ENCODE peak calls at places on chromosomes 13 and 19, in eight cellular contexts. V is cardiac fibroblast, U is lower lobe of right lung, A is nephron progenitor cell, H is tibial artery, P is BE2C, Z is stomach, T is left lung. I is an unnamed sample.

GRCh38 chr13:111912453-111912866 is 154.5 kb upstream of the SOX1 start:
- DNase-seq in A (no peak), T (no peak), V (no peak), H (peak; percentile 55), U (no peak), Z (no peak), P (no peak), I (no peak)

GRCh38 chr13:112928958-112929777 is 39.8 kb upstream of the MCF2L start:
- DNase-seq in A (no peak), U (no peak), T (no peak), P (peak; percentile 85), Z (no peak), H (no peak), V (peak; percentile 23), I (no peak)

GRCh38 chr19:41327499-41328156 is 17.7 kb downstream of the CCDC97 start:
- DNase-seq in H (peak; percentile 87), A (no peak), T (peak; percentile 97), P (peak; percentile 53), V (peak; percentile 32), Z (peak; percentile 87), U (peak; percentile 95), I (peak; percentile 92)

GRCh38 chr13:99301056-99301838 is 6.0 kb downstream of the GPR183 start:
- DNase-seq in H (no peak), U (no peak), A (no peak), V (no peak), Z (no peak), P (no peak), T (no peak), I (no peak)

GRCh38 chr13:98976941-98977340 is 923 bp downstream of the DOCK9 start:
- DNase-seq in U (no peak), T (no peak), A (no peak), Z (no peak), H (no peak), V (peak; percentile 45), P (no peak), I (no peak)

GRCh38 chr13:23928985-23929384 is 31.7 kb upstream of the C1QTNF9B start:
- DNase-seq in A (no peak), V (peak; percentile 88), P (no peak), U (no peak), Z (no peak), H (no peak), T (no peak), I (no peak)

GRCh38 chr19:15948223-15949058 is at the start of gene OR10H4:
- DNase-seq in U (no peak), P (no peak), T (no peak), V (no peak), A (no peak), H (no peak), Z (no peak), I (no peak)

GRCh38 chr13:41284512-41285288 is 21.3 kb upstream of the MTRF1 start:
- DNase-seq in V (peak; percentile 98), U (no peak), A (no peak), Z (peak; percentile 35), P (no peak), H (no peak), T (no peak), I (no peak)

GRCh38 chr19:8487137-8487851 is 15.1 kb downstream of the PRAM1 start:
- DNase-seq in Z (no peak), A (no peak), T (peak; percentile 84), U (peak; percentile 85), H (no peak), V (no peak), P (no peak), I (peak; percentile 95)

GRCh38 chr13:23741879-23742510 is 147.2 kb downstream of the MIPEP start:
- DNase-seq in A (peak; percentile 32), Z (no peak), P (peak; percentile 44), T (no peak), U (no peak), V (peak; percentile 24), H (no peak), I (no peak)

GRCh38 chr19:17829855-17830566 is 8.7 kb upstream of the INSL3 start:
- DNase-seq in V (no peak), Z (no peak), T (no peak), H (no peak), P (peak; percentile 84), A (peak; percentile 82), U (no peak), I (no peak)

GRCh38 chr19:46488551-46488950 is 7.1 kb downstream of the PNMA8B start:
- DNase-seq in T (peak; percentile 34), Z (no peak), V (no peak), U (no peak), H (no peak), P (no peak), A (no peak), I (no peak)

GRCh38 chr13:101127741-101128353 is 288.5 kb downstream of the NALCN start:
- DNase-seq in T (no peak), P (peak; percentile 17), U (no peak), H (no peak), V (peak; percentile 71), Z (no peak), A (peak; percentile 30), I (no peak)

GRCh38 chr13:30831515-30831914 is 74.6 kb upstream of the MEDAG start:
- DNase-seq in U (no peak), A (no peak), V (no peak), Z (no peak), H (no peak), P (no peak), T (no peak), I (no peak)

GRCh38 chr19:16076958-16077611 is 790 bp downstream of the TPM4 start:
- DNase-seq in P (peak; percentile 58), U (peak; percentile 81), Z (peak; percentile 55), V (peak; percentile 48), H (peak; percentile 86), A (peak; percentile 50), T (peak; percentile 90), I (no peak)

GRCh38 chr13:50580684-50581305 is 262.7 kb downstream of the DLEU7 start:
- DNase-seq in H (no peak), V (peak; percentile 82), A (no peak), Z (no peak), U (no peak), P (no peak), T (no peak), I (no peak)

GRCh38 chr19:42352216-42352892 is 26.9 kb downstream of the MEGF8 start:
- DNase-seq in P (peak; percentile 53), U (no peak), H (no peak), Z (no peak), A (no peak), V (peak; percentile 7), T (no peak), I (no peak)

GRCh38 chr19:17718988-17719711 is at the start of gene MAP1S:
- DNase-seq in P (peak; percentile 86), Z (peak; percentile 60), U (peak; percentile 75), H (peak; percentile 79), V (peak; percentile 53), A (peak; percentile 89), T (peak; percentile 94), I (no peak)

GRCh38 chr13:20221772-20222171 is 10.3 kb downstream of the GJB6 start:
- DNase-seq in H (no peak), Z (no peak), A (no peak), P (no peak), V (no peak), T (no peak), U (peak; percentile 64), I (peak; percentile 87)

GRCh38 chr19:10654610-10655456 is 687 bp downstream of the ILF3 start:
- DNase-seq in P (peak; percentile 79), H (peak; percentile 77), A (peak; percentile 78), U (peak; percentile 67), T (peak; percentile 85), Z (peak; percentile 35), V (peak; percentile 42), I (no peak)

DNA sequence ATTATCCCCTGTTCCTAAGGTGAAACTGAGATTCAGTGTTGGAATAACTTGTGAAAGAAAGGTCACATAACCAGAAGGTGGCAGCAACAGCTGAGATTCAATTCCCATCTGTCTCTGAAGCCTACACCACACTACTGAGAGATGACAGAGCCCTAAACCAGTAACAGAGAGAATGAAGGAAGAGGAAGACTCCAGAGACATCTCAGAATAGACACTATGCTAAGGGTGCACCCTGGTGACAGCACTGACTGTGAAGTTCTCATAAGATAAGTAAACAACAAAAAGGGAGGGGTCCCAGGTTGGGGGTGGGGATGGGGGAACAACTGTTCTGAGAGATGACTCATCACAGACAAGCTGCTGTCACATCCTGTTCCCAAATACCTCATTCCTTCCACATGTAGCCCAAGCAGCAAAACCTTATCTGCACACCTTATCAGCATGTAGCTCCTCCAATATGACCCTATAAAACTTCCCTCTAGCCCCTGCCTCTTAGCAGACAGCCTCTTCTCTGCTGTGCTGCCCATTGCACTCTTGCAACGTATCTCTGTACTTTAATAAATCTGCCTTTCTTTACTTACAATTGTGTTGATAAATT is 46.5 kb downstream of the UTP14C start:
- DNase-seq in U (no peak), P (no peak), A (no peak), T (no peak), Z (no peak), H (no peak), V (peak; percentile 61), I (no peak)
- TF ChIP-seq CTCF in U (no peak), P (peak; percentile 50), A (no peak), T (no peak), Z (no peak), H (no peak), V (peak; percentile 24), I (no peak)

DNA sequence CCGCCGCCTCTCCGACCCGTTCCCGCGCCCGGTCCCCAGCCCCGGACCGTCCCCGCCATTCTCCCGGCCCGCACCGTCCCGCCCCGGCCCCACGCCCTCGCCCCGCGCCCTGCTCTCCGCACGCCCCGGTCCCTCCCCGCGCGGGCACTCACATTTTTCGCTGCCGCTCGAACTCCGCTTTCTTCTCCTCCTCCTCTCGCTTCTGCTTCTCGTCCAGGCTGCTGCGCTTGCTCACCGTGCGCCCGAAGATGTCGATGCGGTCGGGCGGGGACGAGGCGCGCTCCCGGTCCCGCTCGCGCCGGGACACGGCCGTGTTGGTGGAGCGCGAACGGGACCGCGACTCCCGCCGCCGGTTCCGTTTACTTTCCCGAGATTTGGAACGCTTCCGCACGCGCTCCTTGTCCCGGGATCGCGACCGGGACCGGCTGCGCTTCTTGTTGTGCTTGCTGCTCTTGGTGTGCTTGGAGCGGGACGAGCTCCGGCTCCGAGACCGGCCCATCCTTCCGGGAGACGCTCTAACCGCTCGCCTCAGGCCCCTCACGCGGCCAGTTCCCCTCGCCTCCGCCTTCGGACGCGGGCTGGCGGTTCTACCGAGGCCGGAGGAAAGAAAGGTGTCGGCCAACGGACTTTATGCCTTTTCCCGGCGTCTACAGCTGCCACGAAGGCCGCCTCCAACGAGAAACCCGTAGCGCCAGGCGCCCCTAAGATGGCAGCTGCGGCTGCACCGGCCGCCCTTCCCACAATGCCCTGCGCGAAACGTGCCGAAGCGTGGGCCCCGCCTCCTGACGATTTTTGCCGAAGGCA is at the start of gene ARGLU1:
- DNase-seq in A (peak; percentile 98), U (peak; percentile 95), Z (peak; percentile 94), H (peak; percentile 96), T (peak; percentile 98), V (peak; percentile 94), P (peak; percentile 95), I (peak; percentile 88)
- TF ChIP-seq CTCF in A (no peak), U (no peak), Z (no peak), H (no peak), T (no peak), V (no peak), P (no peak), I (no peak)

GRCh38 chr13:35210234-35210633 is 266.3 kb downstream of the MAB21L1 start:
- DNase-seq in P (no peak), U (no peak), Z (no peak), A (no peak), V (peak; percentile 35), T (no peak), H (no peak), I (no peak)
- TF ChIP-seq CTCF in P (no peak), U (no peak), Z (no peak), A (no peak), V (no peak), T (no peak), H (no peak), I (no peak)

GRCh38 chr19:39405261-39405912 is 1.3 kb upstream of the ZFP36 start:
- DNase-seq in P (no peak), U (no peak), A (no peak), H (no peak), Z (no peak), V (no peak), T (no peak), I (no peak)
- TF ChIP-seq CTCF in P (no peak), U (no peak), A (no peak), H (no peak), Z (no peak), V (no peak), T (no peak), I (no peak)

I was measured in CD14-positive monocyte.